ENCODE peak calls at places on chromosomes 13 and 19, in ten cellular contexts. F is activated CD4-positive, alpha-beta T cell treated with anti-CD3 and anti-CD28 coated beads, Interleukin-2, amount 50 U/mL, for 24 hours; L is tibial nerve; U is right lobe of liver; O is stimulated activated CD4-positive, alpha-beta T cell treated with anti-CD3 and anti-CD28 coated beads, Interleukin-4, amount 100 ng/mL, for 48 hours; H is Kasumi-1; V is nucleus accumbens; S is D341Med; T is HEK293T; A is heart right ventricle. J is an unnamed sample.

GRCh38 chr13:26618726-26619125 is 61.2 kb downstream of the WASF3 start:
- DNase-seq in F (no peak), L (no peak), U (no peak), O (no peak), H (no peak), V (no peak), S (no peak), T (no peak), A (no peak), J (no peak)

GRCh38 chr19:50199254-50199545 is 4.2 kb upstream of the MYH14 start:
- DNase-seq in F (no peak), L (no peak), U (no peak), O (no peak), H (no peak), V (no peak), S (no peak), T (no peak), A (peak; percentile 27), J (no peak)

GRCh38 chr13:62747629-62748028 is 1332.0 kb upstream of the PCDH20 start:
- DNase-seq in F (no peak), L (no peak), U (no peak), O (no peak), H (peak; percentile 38), V (no peak), S (no peak), T (peak; percentile 35), A (no peak), J (no peak)

GRCh38 chr13:98309569-98310335 is 132.7 kb upstream of the RNF113B start:
- DNase-seq in F (no peak), L (no peak), U (no peak), O (no peak), H (no peak), V (no peak), S (peak; percentile 74), T (no peak), A (no peak), J (no peak)

GRCh38 chr13:111090169-111090568 is 24.9 kb upstream of the ARHGEF7 start:
- DNase-seq in F (no peak), L (no peak), U (no peak), O (no peak), H (no peak), V (no peak), S (no peak), T (no peak), A (no peak), J (no peak)

GRCh38 chr13:51222510-51223283 is 499 bp downstream of the FAM124A start:
- DNase-seq in F (no peak), L (peak; percentile 10), U (no peak), O (no peak), H (no peak), V (peak; percentile 34), S (peak; percentile 62), T (peak; percentile 26), A (no peak), J (no peak)

GRCh38 chr19:4980838-4981680 is 12.1 kb downstream of the KDM4B start:
- DNase-seq in F (no peak), L (no peak), U (no peak), O (no peak), H (no peak), V (no peak), S (no peak), T (no peak), A (no peak), J (no peak)

GRCh38 chr13:110017379-110017778 is 231.0 kb upstream of the IRS2 start:
- DNase-seq in F (no peak), L (no peak), U (no peak), O (no peak), H (no peak), V (no peak), S (no peak), T (no peak), A (no peak), J (no peak)

GRCh38 chr13:62781866-62782265 is 1366.2 kb upstream of the PCDH20 start:
- DNase-seq in F (no peak), L (no peak), U (no peak), O (no peak), H (no peak), V (no peak), S (no peak), T (no peak), A (no peak), J (no peak)

GRCh38 chr13:27489456-27489855 is 39.1 kb upstream of the MTIF3 start:
- DNase-seq in F (no peak), L (no peak), U (no peak), O (no peak), H (no peak), V (no peak), S (no peak), T (no peak), A (no peak), J (no peak)

GRCh38 chr13:113735750-113736149 is 23.3 kb upstream of the TMEM255B start:
- DNase-seq in F (no peak), L (no peak), U (no peak), O (no peak), H (no peak), V (no peak), S (no peak), T (no peak), A (no peak), J (no peak)

GRCh38 chr19:51089786-51090185 is 7.1 kb upstream of the KLK14 start:
- DNase-seq in F (no peak), L (no peak), U (no peak), O (no peak), H (no peak), V (no peak), S (no peak), T (no peak), A (no peak), J (no peak)

J was measured in CMK.